ENCODE peak calls at places on chromosomes 7 and 10, in five cellular contexts. T, H, L, G and P are unnamed samples.

GRCh38 chr7:2843191-2843685 is 870 bp downstream of the GNA12 start:
- DNase-seq in G (no peak), H (no peak), T (no peak), L (no peak), P (no peak)

GRCh38 chr7:75565129-75565528 is 73.0 kb downstream of the SPDYE5 start:
- DNase-seq in H (no peak), T (no peak), L (no peak), G (no peak), P (no peak)

GRCh38 chr10:70738425-70739121 is 46.6 kb downstream of the TBATA start:
- DNase-seq in T (peak), H (no peak), G (no peak), L (peak), P (no peak)

GRCh38 chr10:102170602-102171001 is 18.4 kb downstream of the NOLC1 start:
- DNase-seq in G (no peak), L (no peak), T (no peak), H (no peak), P (no peak)

GRCh38 chr10:98235876-98236275 is 32.1 kb downstream of the LOXL4 start:
- DNase-seq in T (no peak), H (no peak), L (no peak), G (no peak), P (no peak)

GRCh38 chr10:51544933-51545332 is 154.5 kb downstream of the CSTF2T start:
- DNase-seq in H (no peak), G (no peak), L (no peak), T (no peak), P (no peak)

GRCh38 chr10:104577861-104578480 is 63.1 kb upstream of the SORCS3 start:
- DNase-seq in G (no peak), L (no peak), T (no peak), H (no peak), P (no peak)

GRCh38 chr10:80917636-80918035 is 379.9 kb downstream of the SH2D4B start:
- DNase-seq in L (no peak), T (no peak), H (no peak), G (no peak), P (no peak)

GRCh38 chr7:1562611-1563051 is 6.6 kb upstream of the TMEM184A start:
- DNase-seq in G (no peak), H (no peak), T (no peak), L (no peak), P (no peak)

GRCh38 chr10:34628174-34628802 is 186.8 kb downstream of the PARD3 start:
- DNase-seq in T (peak), G (no peak), L (no peak), H (no peak), P (no peak)

GRCh38 chr7:140653319-140654108 is 12.9 kb upstream of the DENND2A start:
- DNase-seq in H (no peak), T (peak), G (peak), L (no peak), P (no peak)
- TF ChIP-seq POLR2A in H (no peak), T (no peak), G (no peak), L (no peak), P (no peak)

GRCh38 chr7:6444516-6445269 is 3.1 kb downstream of the DAGLB start:
- DNase-seq in H (no peak), L (no peak), T (no peak), G (no peak), P (no peak)

GRCh38 chr7:6448943-6449543 is 1.3 kb upstream of the DAGLB start:
- DNase-seq in H (no peak), G (peak), L (no peak), T (no peak), P (no peak)

GRCh38 chr7:6446977-6447588 is 671 bp downstream of the DAGLB start:
- DNase-seq in T (no peak), H (peak), L (peak), G (peak), P (peak)

GRCh38 chr7:6451224-6451705 is 3.5 kb upstream of the DAGLB start:
- DNase-seq in T (peak), G (no peak), L (no peak), H (no peak), P (no peak)

GRCh38 chr7:6447589-6448210 is at the start of gene DAGLB:
- DNase-seq in L (peak), T (peak), H (peak), G (peak), P (peak)
- TF ChIP-seq POLR2A in L (peak), T (peak), H (peak), G (peak), P (peak)

GRCh38 chr7:106659963-106660861 is 746 bp downstream of the CCDC71L start:
- DNase-seq in H (peak), L (peak), G (peak), T (peak), P (peak)
- TF ChIP-seq POLR2A in H (no peak), L (no peak), G (no peak), T (peak), P (peak)

GRCh38 chr7:32893225-32893560 is 1.6 kb upstream of the KBTBD2 start:
- DNase-seq in G (no peak), T (no peak), L (no peak), H (no peak), P (no peak)

GRCh38 chr7:32894171-32894570 is 2.6 kb upstream of the KBTBD2 start:
- DNase-seq in T (no peak), L (no peak), H (no peak), G (no peak), P (no peak)

GRCh38 chr7:32893722-32894121 is 2.2 kb upstream of the KBTBD2 start:
- DNase-seq in L (no peak), H (no peak), G (no peak), T (no peak), P (no peak)

GRCh38 chr7:32900415-32900814 is 8.9 kb upstream of the KBTBD2 start:
- DNase-seq in G (no peak), H (no peak), L (no peak), T (no peak), P (no peak)

GRCh38 chr7:32896948-32897347 is 5.4 kb upstream of the KBTBD2 start:
- DNase-seq in H (no peak), L (no peak), G (no peak), T (no peak), P (no peak)
- TF ChIP-seq POLR2A in H (no peak), L (no peak), G (no peak), T (no peak), P (no peak)

GRCh38 chr10:22002531-22003110 is 909 bp downstream of the DNAJC1 start:
- DNase-seq in H (no peak), T (no peak), L (no peak), G (no peak), P (no peak)
- TF ChIP-seq POLR2A in H (no peak), T (no peak), L (no peak), G (no peak), P (no peak)

GRCh38 chr10:73096452-73097304 is at the start of gene P4HA1:
- DNase-seq in L (peak), G (peak), H (peak), T (peak), P (peak)
- TF ChIP-seq POLR2A in L (peak), G (peak), H (peak), T (peak), P (peak)

GRCh38 chr10:124953421-124953820 is 11.5 kb downstream of the ZRANB1 start:
- DNase-seq in L (no peak), H (no peak), G (no peak), T (no peak), P (no peak)
- TF ChIP-seq POLR2A in L (no peak), H (no peak), G (no peak), T (no peak), P (no peak)

DNA sequence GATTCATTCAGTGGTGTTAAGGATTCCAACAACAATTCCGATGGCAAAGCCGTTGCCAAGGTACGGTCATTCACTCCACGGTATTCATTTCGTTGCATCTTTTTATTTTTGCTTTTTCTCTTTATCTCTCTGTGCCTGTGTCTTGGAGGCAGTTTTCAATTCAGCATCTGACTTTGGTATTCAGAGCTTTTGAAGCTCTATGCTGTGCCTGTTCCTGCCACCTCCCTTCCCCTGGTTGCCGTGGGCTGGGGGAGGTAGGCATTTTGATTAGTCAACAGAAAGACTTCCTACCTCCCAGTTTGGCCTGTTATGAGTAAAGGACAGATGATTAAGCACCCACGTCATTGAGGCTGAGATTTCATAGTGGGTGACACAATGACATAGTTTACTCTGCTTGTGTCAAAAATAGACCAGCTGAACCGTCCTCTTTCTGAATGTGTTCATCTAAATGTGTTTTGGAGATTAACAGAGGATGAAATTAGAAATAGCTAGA is 149.5 kb downstream of the ARID5B start:
- DNase-seq in L (no peak), T (peak), H (peak), G (no peak), P (no peak)
- TF ChIP-seq POLR2A in L (no peak), T (no peak), H (no peak), G (peak), P (no peak)

GRCh38 chr7:50615519-50615845 is 50.3 kb upstream of the DDC start:
- DNase-seq in G (no peak), T (no peak), L (no peak), H (no peak), P (no peak)

GRCh38 chr7:50610521-50611277 is 45.5 kb upstream of the DDC start:
- DNase-seq in H (no peak), L (no peak), G (no peak), T (no peak), P (no peak)

GRCh38 chr7:50614721-50615518 is 49.7 kb upstream of the DDC start:
- DNase-seq in L (no peak), G (no peak), H (no peak), T (no peak), P (no peak)

GRCh38 chr7:50612704-50613103 is 47.5 kb upstream of the DDC start:
- DNase-seq in T (no peak), G (no peak), H (no peak), L (no peak), P (no peak)

DNA sequence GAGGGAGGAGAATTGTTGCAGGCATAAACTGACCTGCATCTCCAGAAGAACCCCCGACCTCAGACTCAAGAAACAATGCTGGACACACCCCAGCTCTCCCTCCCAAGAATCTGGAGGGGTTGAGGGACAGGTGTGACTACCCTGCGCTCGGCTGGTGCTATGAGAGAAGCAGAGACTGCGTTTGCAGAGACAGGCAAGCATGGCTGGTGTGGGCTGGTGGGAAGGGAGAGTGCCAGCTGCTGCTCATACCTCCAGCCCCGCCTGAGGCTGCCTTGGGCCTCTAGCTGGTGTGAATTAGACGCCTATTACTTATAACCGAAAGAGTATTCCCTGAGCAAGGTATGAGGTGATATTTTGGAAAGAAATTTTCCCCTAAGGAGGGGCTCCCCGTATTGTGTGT is 48.3 kb upstream of the DDC start:
- DNase-seq in G (no peak), H (no peak), T (no peak), L (no peak), P (peak)
- TF ChIP-seq POLR2A in G (no peak), H (no peak), T (no peak), L (no peak), P (no peak)